ENCODE peak calls at places on chromosomes 6 and 20, in ten cellular contexts. One of them, this sample, is unnamed. For H3K36me3, the result is how much of the 10 kb centered on the place peaks cover.

GRCh38 chr6:132818404-132819359 is 4.3 kb downstream of the RPS12 start:
- DNase-seq in iPS DF 6.9: no peak
- DNase-seq in tibial artery: no peak
- DNase-seq in uterus: no peak
- DNase-seq in HCT116: no peak
- DNase-seq in right lobe of liver: no peak
- DNase-seq in fibroblast of lung: no peak
- DNase-seq in SK-N-SH: no peak
- DNase-seq in K562: no peak
- DNase-seq in lung: no peak
- DNase-seq in this sample: no peak

GRCh38 chr6:13703496-13703895 is 8.1 kb downstream of the RANBP9 start:
- DNase-seq in iPS DF 6.9: no peak
- DNase-seq in tibial artery: no peak
- DNase-seq in uterus: no peak
- DNase-seq in HCT116: no peak
- DNase-seq in right lobe of liver: no peak
- DNase-seq in fibroblast of lung: no peak
- DNase-seq in SK-N-SH: no peak
- DNase-seq in K562: no peak
- DNase-seq in lung: no peak
- DNase-seq in this sample: no peak

GRCh38 chr20:37758332-37758731 is 64.5 kb downstream of the CTNNBL1 start:
- DNase-seq in iPS DF 6.9: peak
- DNase-seq in tibial artery: no peak
- DNase-seq in uterus: no peak
- DNase-seq in HCT116: no peak
- DNase-seq in right lobe of liver: no peak
- DNase-seq in fibroblast of lung: no peak
- DNase-seq in SK-N-SH: no peak
- DNase-seq in K562: peak
- DNase-seq in lung: no peak
- DNase-seq in this sample: no peak

GRCh38 chr6:15399651-15400470 is 154.0 kb downstream of the JARID2 start:
- DNase-seq in iPS DF 6.9: no peak
- DNase-seq in tibial artery: peak
- DNase-seq in uterus: peak
- DNase-seq in HCT116: no peak
- DNase-seq in right lobe of liver: peak
- DNase-seq in fibroblast of lung: peak
- DNase-seq in SK-N-SH: peak
- DNase-seq in K562: peak
- DNase-seq in lung: peak
- DNase-seq in this sample: peak

GRCh38 chr6:551405-551804 is 105.5 kb downstream of the HUS1B start:
- DNase-seq in iPS DF 6.9: no peak
- DNase-seq in tibial artery: no peak
- DNase-seq in uterus: no peak
- DNase-seq in HCT116: no peak
- DNase-seq in right lobe of liver: no peak
- DNase-seq in fibroblast of lung: peak
- DNase-seq in SK-N-SH: peak
- DNase-seq in K562: no peak
- DNase-seq in lung: no peak
- DNase-seq in this sample: peak

GRCh38 chr6:125858427-125859320 is 67.9 kb downstream of the NCOA7 start:
- DNase-seq in iPS DF 6.9: peak
- DNase-seq in tibial artery: no peak
- DNase-seq in uterus: peak
- DNase-seq in HCT116: peak
- DNase-seq in right lobe of liver: peak
- DNase-seq in fibroblast of lung: peak
- DNase-seq in SK-N-SH: peak
- DNase-seq in K562: peak
- DNase-seq in lung: peak
- DNase-seq in this sample: peak

GRCh38 chr20:54234991-54235390 is 27.1 kb downstream of the PFDN4 start:
- DNase-seq in iPS DF 6.9: no peak
- DNase-seq in tibial artery: no peak
- DNase-seq in uterus: no peak
- DNase-seq in HCT116: no peak
- DNase-seq in right lobe of liver: no peak
- DNase-seq in fibroblast of lung: no peak
- DNase-seq in SK-N-SH: no peak
- DNase-seq in K562: no peak
- DNase-seq in lung: no peak
- DNase-seq in this sample: no peak

GRCh38 chr20:63101781-63102719 is 95.3 kb upstream of the BHLHE23 start:
- DNase-seq in iPS DF 6.9: no peak
- DNase-seq in tibial artery: peak
- DNase-seq in uterus: peak
- DNase-seq in HCT116: no peak
- DNase-seq in right lobe of liver: peak
- DNase-seq in fibroblast of lung: peak
- DNase-seq in SK-N-SH: peak
- DNase-seq in K562: no peak
- DNase-seq in lung: no peak
- DNase-seq in this sample: peak

GRCh38 chr6:43916924-43917877 is 147.2 kb downstream of the VEGFA start:
- DNase-seq in iPS DF 6.9: no peak
- DNase-seq in tibial artery: no peak
- DNase-seq in uterus: peak
- DNase-seq in HCT116: no peak
- DNase-seq in right lobe of liver: peak
- DNase-seq in fibroblast of lung: no peak
- DNase-seq in SK-N-SH: no peak
- DNase-seq in K562: no peak
- DNase-seq in lung: peak
- DNase-seq in this sample: no peak

GRCh38 chr6:32622545-32623401 is 14.4 kb upstream of the HLA-DQA1 start:
- DNase-seq in iPS DF 6.9: peak
- DNase-seq in tibial artery: no peak
- DNase-seq in uterus: no peak
- DNase-seq in HCT116: no peak
- DNase-seq in right lobe of liver: no peak
- DNase-seq in fibroblast of lung: peak
- DNase-seq in SK-N-SH: peak
- DNase-seq in K562: no peak
- DNase-seq in lung: no peak
- DNase-seq in this sample: no peak

GRCh38 chr6:2157441-2158127 is 87.8 kb downstream of the GMDS start:
- DNase-seq in iPS DF 6.9: no peak
- DNase-seq in tibial artery: no peak
- DNase-seq in uterus: no peak
- DNase-seq in HCT116: peak
- DNase-seq in right lobe of liver: no peak
- DNase-seq in fibroblast of lung: peak
- DNase-seq in SK-N-SH: no peak
- DNase-seq in K562: no peak
- DNase-seq in lung: no peak
- DNase-seq in this sample: peak

GRCh38 chr6:118712955-118713354 is 61.6 kb upstream of the CEP85L start:
- DNase-seq in iPS DF 6.9: no peak
- DNase-seq in tibial artery: no peak
- DNase-seq in uterus: no peak
- DNase-seq in HCT116: no peak
- DNase-seq in right lobe of liver: no peak
- DNase-seq in fibroblast of lung: peak
- DNase-seq in SK-N-SH: no peak
- DNase-seq in K562: no peak
- DNase-seq in lung: no peak
- DNase-seq in this sample: peak

GRCh38 chr6:155415953-155416352 is 39.7 kb downstream of the NOX3 start:
- DNase-seq in iPS DF 6.9: no peak
- DNase-seq in tibial artery: no peak
- DNase-seq in uterus: no peak
- DNase-seq in HCT116: no peak
- DNase-seq in right lobe of liver: no peak
- DNase-seq in fibroblast of lung: no peak
- DNase-seq in SK-N-SH: no peak
- DNase-seq in K562: no peak
- DNase-seq in lung: no peak
- DNase-seq in this sample: no peak

GRCh38 chr20:43958626-43959025 is 44.0 kb downstream of the TOX2 start:
- DNase-seq in iPS DF 6.9: no peak
- DNase-seq in tibial artery: peak
- DNase-seq in uterus: no peak
- DNase-seq in HCT116: no peak
- DNase-seq in right lobe of liver: no peak
- DNase-seq in fibroblast of lung: no peak
- DNase-seq in SK-N-SH: no peak
- DNase-seq in K562: no peak
- DNase-seq in lung: no peak
- DNase-seq in this sample: no peak
- H3K36me3 ChIP-seq in iPS DF 6.9: under half
- H3K36me3 ChIP-seq in tibial artery: under half
- H3K36me3 ChIP-seq in uterus: under half
- H3K36me3 ChIP-seq in HCT116: under half
- H3K36me3 ChIP-seq in right lobe of liver: under half
- H3K36me3 ChIP-seq in fibroblast of lung: under half
- H3K36me3 ChIP-seq in SK-N-SH: under half
- H3K36me3 ChIP-seq in K562: under half
- H3K36me3 ChIP-seq in lung: under half
- H3K36me3 ChIP-seq in this sample: under half

GRCh38 chr20:14729390-14729789 is 392.0 kb upstream of the FLRT3 start:
- DNase-seq in iPS DF 6.9: no peak
- DNase-seq in tibial artery: no peak
- DNase-seq in uterus: no peak
- DNase-seq in HCT116: no peak
- DNase-seq in right lobe of liver: no peak
- DNase-seq in fibroblast of lung: no peak
- DNase-seq in SK-N-SH: no peak
- DNase-seq in K562: no peak
- DNase-seq in lung: no peak
- DNase-seq in this sample: no peak
- H3K27ac ChIP-seq in iPS DF 6.9: no peak
- H3K27ac ChIP-seq in tibial artery: no peak
- H3K27ac ChIP-seq in uterus: no peak
- H3K27ac ChIP-seq in HCT116: no peak
- H3K27ac ChIP-seq in right lobe of liver: no peak
- H3K27ac ChIP-seq in fibroblast of lung: no peak
- H3K27ac ChIP-seq in SK-N-SH: no peak
- H3K27ac ChIP-seq in K562: no peak
- H3K27ac ChIP-seq in lung: no peak
- H3K27ac ChIP-seq in this sample: no peak

GRCh38 chr6:108168026-108168463 is 2.2 kb downstream of the NR2E1 start:
- DNase-seq in iPS DF 6.9: no peak
- DNase-seq in tibial artery: no peak
- DNase-seq in uterus: no peak
- DNase-seq in HCT116: no peak
- DNase-seq in right lobe of liver: no peak
- DNase-seq in fibroblast of lung: no peak
- DNase-seq in SK-N-SH: no peak
- DNase-seq in K562: no peak
- DNase-seq in lung: no peak
- DNase-seq in this sample: no peak
- H3K4me3 ChIP-seq in iPS DF 6.9: no peak
- H3K4me3 ChIP-seq in tibial artery: no peak
- H3K4me3 ChIP-seq in uterus: no peak
- H3K4me3 ChIP-seq in HCT116: no peak
- H3K4me3 ChIP-seq in right lobe of liver: peak
- H3K4me3 ChIP-seq in fibroblast of lung: no peak
- H3K4me3 ChIP-seq in SK-N-SH: no peak
- H3K4me3 ChIP-seq in K562: no peak
- H3K4me3 ChIP-seq in lung: no peak
- H3K4me3 ChIP-seq in this sample: no peak

GRCh38 chr20:1124416-1124815 is 6.0 kb downstream of the PSMF1 start:
- DNase-seq in iPS DF 6.9: no peak
- DNase-seq in tibial artery: no peak
- DNase-seq in uterus: no peak
- DNase-seq in HCT116: no peak
- DNase-seq in right lobe of liver: no peak
- DNase-seq in fibroblast of lung: no peak
- DNase-seq in SK-N-SH: no peak
- DNase-seq in K562: no peak
- DNase-seq in lung: no peak
- DNase-seq in this sample: no peak
- H3K36me3 ChIP-seq in iPS DF 6.9: under half
- H3K36me3 ChIP-seq in tibial artery: under half
- H3K36me3 ChIP-seq in uterus: under half
- H3K36me3 ChIP-seq in HCT116: under half
- H3K36me3 ChIP-seq in right lobe of liver: under half
- H3K36me3 ChIP-seq in fibroblast of lung: under half
- H3K36me3 ChIP-seq in SK-N-SH: half or more
- H3K36me3 ChIP-seq in K562: half or more
- H3K36me3 ChIP-seq in lung: under half
- H3K36me3 ChIP-seq in this sample: under half

GRCh38 chr20:46399401-46399800 is 7.0 kb downstream of the ELMO2 start:
- DNase-seq in iPS DF 6.9: no peak
- DNase-seq in tibial artery: no peak
- DNase-seq in uterus: no peak
- DNase-seq in HCT116: no peak
- DNase-seq in right lobe of liver: no peak
- DNase-seq in fibroblast of lung: no peak
- DNase-seq in SK-N-SH: no peak
- DNase-seq in K562: no peak
- DNase-seq in lung: no peak
- DNase-seq in this sample: no peak
- H3K27ac ChIP-seq in iPS DF 6.9: no peak
- H3K27ac ChIP-seq in tibial artery: peak
- H3K27ac ChIP-seq in uterus: peak
- H3K27ac ChIP-seq in HCT116: no peak
- H3K27ac ChIP-seq in right lobe of liver: peak
- H3K27ac ChIP-seq in fibroblast of lung: no peak
- H3K27ac ChIP-seq in SK-N-SH: no peak
- H3K27ac ChIP-seq in K562: no peak
- H3K27ac ChIP-seq in lung: peak
- H3K27ac ChIP-seq in this sample: no peak